ENCODE peak calls at places on chromosome 7, in eight cellular contexts. Q, G, X, F, A, I, D and C are unnamed samples.

GRCh38 chr7:29332027-29332806 is 137.6 kb downstream of the CHN2 start:
- DNase-seq in G (no peak), I (no peak), F (no peak), A (no peak), D (no peak), Q (no peak), X (no peak), C (no peak)

GRCh38 chr7:123727071-123727837 is 21.5 kb downstream of the WASL start:
- DNase-seq in Q (no peak), D (no peak), A (no peak), I (no peak), F (no peak), X (peak), G (peak), C (peak)

GRCh38 chr7:136009488-136010079 is 32.4 kb upstream of the MTPN start:
- DNase-seq in D (peak), F (peak), A (no peak), Q (no peak), I (no peak), G (peak), X (peak), C (peak)

GRCh38 chr7:66348959-66349358 is 143.8 kb downstream of the TPST1 start:
- DNase-seq in X (no peak), F (no peak), A (no peak), D (no peak), Q (no peak), I (no peak), G (no peak), C (no peak)

GRCh38 chr7:91031757-91032156 is 232.5 kb upstream of the FZD1 start:
- DNase-seq in X (no peak), Q (no peak), G (no peak), F (no peak), A (no peak), I (no peak), D (no peak), C (no peak)

GRCh38 chr7:81616951-81617350 is 152.9 kb downstream of the HGF start:
- DNase-seq in G (peak), D (peak), I (no peak), Q (no peak), F (no peak), A (no peak), X (peak), C (peak)

GRCh38 chr7:155459867-155460461 is 2.0 kb downstream of the EN2 start:
- DNase-seq in X (no peak), A (no peak), I (no peak), G (no peak), Q (no peak), F (no peak), D (no peak), C (no peak)

GRCh38 chr7:66930341-66930740 is 9.3 kb downstream of the TMEM248 start:
- DNase-seq in A (no peak), G (peak), Q (no peak), X (peak), D (no peak), F (no peak), I (no peak), C (no peak)

GRCh38 chr7:139058963-139059362 is 23.1 kb upstream of the ZC3HAV1L start:
- DNase-seq in I (no peak), A (no peak), X (peak), F (no peak), D (no peak), G (no peak), Q (no peak), C (peak)

GRCh38 chr7:253491-254336 is 36.3 kb upstream of the FOXL3 start:
- DNase-seq in D (no peak), Q (no peak), G (no peak), I (no peak), X (no peak), F (no peak), A (no peak), C (no peak)

GRCh38 chr7:106217089-106217542 is 67.7 kb downstream of the NAMPT start:
- DNase-seq in A (no peak), I (no peak), D (no peak), F (no peak), Q (peak), X (peak), G (peak), C (peak)

GRCh38 chr7:44061645-44062179 is 3.7 kb downstream of the PGAM2 start:
- DNase-seq in I (no peak), Q (no peak), D (no peak), G (no peak), F (no peak), A (no peak), X (no peak), C (no peak)

GRCh38 chr7:30253796-30254165 is 30.6 kb upstream of the ZNRF2 start:
- DNase-seq in I (no peak), D (no peak), F (no peak), Q (no peak), A (no peak), G (no peak), X (no peak), C (no peak)

GRCh38 chr7:124051978-124052377 is 19.1 kb upstream of the TMEM229A start:
- DNase-seq in Q (no peak), D (no peak), X (no peak), G (no peak), A (no peak), I (no peak), F (no peak), C (no peak)